ENCODE peak calls at places on chromosomes 12 and 14, in nine cellular contexts. D is dorsolateral prefrontal cortex, J is uterus, P is stomach, W is heart right ventricle, S is HFF-Myc, B is H9, Y is OCI-LY7, O is H1. K is an unnamed sample.
A peak's percentile ranks its signal among the peaks of the same experiment; 100 is the strongest.

GRCh38 chr12:52250048-52250990 is 17.3 kb downstream of the KRT7 start:
- DNase-seq in D (peak; percentile 39), J (no peak), P (no peak), W (no peak), S (no peak), B (peak; percentile 76), Y (no peak), O (no peak), K (no peak)

GRCh38 chr12:119375619-119376018 is 41.1 kb downstream of the CCDC60 start:
- DNase-seq in D (no peak), J (no peak), P (no peak), W (no peak), S (no peak), B (no peak), Y (no peak), O (no peak), K (no peak)

GRCh38 chr12:84689638-84690037 is 223.0 kb downstream of the SLC6A15 start:
- DNase-seq in D (no peak), J (no peak), P (no peak), W (no peak), S (no peak), B (peak; percentile 50), Y (no peak), O (no peak), K (no peak)

GRCh38 chr14:32339188-32339587 is 10.1 kb downstream of the AKAP6 start:
- DNase-seq in D (no peak), J (no peak), P (no peak), W (no peak), S (no peak), B (no peak), Y (no peak), O (no peak), K (no peak)

GRCh38 chr12:108301346-108301745 is 37.8 kb downstream of the CMKLR1 start:
- DNase-seq in D (no peak), J (no peak), P (no peak), W (no peak), S (no peak), B (no peak), Y (no peak), O (no peak), K (no peak)

GRCh38 chr12:108583971-108584370 is 13.9 kb downstream of the TMEM119 start:
- DNase-seq in D (no peak), J (no peak), P (no peak), W (no peak), S (no peak), B (no peak), Y (no peak), O (no peak), K (no peak)

GRCh38 chr12:80829767-80830166 is 108.0 kb downstream of the LIN7A start:
- DNase-seq in D (no peak), J (no peak), P (no peak), W (no peak), S (no peak), B (no peak), Y (no peak), O (no peak), K (no peak)

GRCh38 chr14:65301862-65302539 is 110.5 kb upstream of the FUT8 start:
- DNase-seq in D (no peak), J (no peak), P (peak; percentile 68), W (no peak), S (no peak), B (no peak), Y (peak; percentile 90), O (no peak), K (no peak)

GRCh38 chr14:52829527-52829926 is 38.1 kb upstream of the GNPNAT1 start:
- DNase-seq in D (no peak), J (no peak), P (no peak), W (no peak), S (no peak), B (no peak), Y (no peak), O (no peak), K (no peak)

GRCh38 chr14:70698288-70698687 is 56.6 kb downstream of the TTC9 start:
- DNase-seq in D (no peak), J (no peak), P (peak; percentile 74), W (no peak), S (no peak), B (no peak), Y (no peak), O (no peak), K (peak; percentile 43)

GRCh38 chr14:59836116-59836515 is 34.5 kb downstream of the RTN1 start:
- DNase-seq in D (no peak), J (no peak), P (no peak), W (no peak), S (no peak), B (no peak), Y (no peak), O (no peak), K (no peak)

GRCh38 chr12:98399532-98399931 is 115.9 kb upstream of the TMPO start:
- DNase-seq in D (peak; percentile 49), J (no peak), P (no peak), W (no peak), S (peak; percentile 39), B (peak; percentile 76), Y (peak; percentile 45), O (peak; percentile 36), K (no peak)

GRCh38 chr14:31902002-31902401 is 175.1 kb upstream of the ARHGAP5 start:
- DNase-seq in D (no peak), J (no peak), P (peak; percentile 42), W (no peak), S (no peak), B (no peak), Y (no peak), O (no peak), K (no peak)

GRCh38 chr14:99748529-99748928 is 44.7 kb upstream of the EML1 start:
- DNase-seq in D (no peak), J (no peak), P (no peak), W (no peak), S (no peak), B (no peak), Y (no peak), O (no peak), K (no peak)

GRCh38 chr14:99750746-99751450 is 42.3 kb upstream of the EML1 start:
- DNase-seq in D (no peak), J (no peak), P (no peak), W (no peak), S (no peak), B (no peak), Y (no peak), O (no peak), K (no peak)

GRCh38 chr14:99749763-99750715 is 43.2 kb upstream of the EML1 start:
- DNase-seq in D (no peak), J (no peak), P (no peak), W (peak; percentile 52), S (no peak), B (no peak), Y (no peak), O (no peak), K (no peak)

GRCh38 chr14:99747582-99748330 is 45.5 kb upstream of the EML1 start:
- DNase-seq in D (no peak), J (no peak), P (no peak), W (no peak), S (no peak), B (no peak), Y (no peak), O (no peak), K (no peak)

DNA sequence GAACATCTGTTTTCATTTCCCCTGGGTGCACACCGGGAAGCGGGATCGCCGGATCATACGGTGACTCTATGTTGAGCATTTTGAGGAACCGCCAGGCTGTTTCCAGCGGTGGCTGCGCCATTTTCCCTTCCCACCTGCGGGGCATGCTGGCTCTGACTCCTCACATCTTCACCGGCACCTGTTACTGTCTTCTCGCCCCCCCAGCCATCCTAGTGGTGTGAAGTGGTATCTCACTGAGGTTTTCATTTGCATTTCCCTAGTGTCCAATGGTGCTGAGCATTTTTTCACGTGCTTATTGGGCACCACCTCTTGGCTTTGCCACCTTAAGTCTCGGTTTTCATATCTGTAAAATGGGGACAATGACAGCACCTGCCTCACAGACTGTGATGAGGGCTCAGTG is 44.1 kb upstream of the EML1 start:
- DNase-seq in D (no peak), J (no peak), P (no peak), W (no peak), S (no peak), B (no peak), Y (no peak), O (no peak), K (no peak)
- TF ChIP-seq CTCF in D (no peak), J (no peak), P (no peak), W (no peak), S (peak; percentile 13), B (peak; percentile 56), Y (peak; percentile 40), O (peak; percentile 61), K (peak; percentile 4)

GRCh38 chr12:57240926-57241555 is 9.9 kb downstream of the STAC3 start:
- DNase-seq in D (peak; percentile 53), J (no peak), P (no peak), W (no peak), S (no peak), B (peak; percentile 82), Y (peak; percentile 64), O (no peak), K (peak; percentile 28)
- TF ChIP-seq CTCF in D (no peak), J (no peak), P (no peak), W (no peak), S (no peak), B (no peak), Y (no peak), O (no peak), K (no peak)

DNA sequence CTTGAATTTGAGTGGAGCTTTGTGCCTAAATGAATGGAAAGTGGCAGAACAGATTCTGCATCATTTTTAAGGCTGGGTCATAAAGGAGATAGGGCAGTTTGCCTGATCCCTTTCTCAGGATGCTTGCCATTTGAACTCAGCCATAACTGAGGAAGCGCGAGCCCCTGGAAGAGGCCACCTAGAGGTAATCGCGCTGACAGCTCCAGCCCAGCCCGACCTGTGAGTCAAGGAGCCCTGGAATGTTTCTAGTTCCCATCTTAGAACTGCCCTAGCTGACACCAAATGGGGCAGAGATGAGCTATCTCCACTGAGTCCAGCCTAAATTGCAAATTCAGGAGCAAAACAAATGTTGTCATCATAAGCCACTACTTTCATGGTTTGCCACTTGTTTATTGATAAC is 229.3 kb upstream of the TMTC1 start:
- DNase-seq in D (no peak), J (no peak), P (no peak), W (no peak), S (no peak), B (peak; percentile 72), Y (no peak), O (peak; percentile 7), K (no peak)
- TF ChIP-seq CTCF in D (no peak), J (no peak), P (no peak), W (no peak), S (no peak), B (peak; percentile 53), Y (no peak), O (peak; percentile 45), K (no peak)

DNA sequence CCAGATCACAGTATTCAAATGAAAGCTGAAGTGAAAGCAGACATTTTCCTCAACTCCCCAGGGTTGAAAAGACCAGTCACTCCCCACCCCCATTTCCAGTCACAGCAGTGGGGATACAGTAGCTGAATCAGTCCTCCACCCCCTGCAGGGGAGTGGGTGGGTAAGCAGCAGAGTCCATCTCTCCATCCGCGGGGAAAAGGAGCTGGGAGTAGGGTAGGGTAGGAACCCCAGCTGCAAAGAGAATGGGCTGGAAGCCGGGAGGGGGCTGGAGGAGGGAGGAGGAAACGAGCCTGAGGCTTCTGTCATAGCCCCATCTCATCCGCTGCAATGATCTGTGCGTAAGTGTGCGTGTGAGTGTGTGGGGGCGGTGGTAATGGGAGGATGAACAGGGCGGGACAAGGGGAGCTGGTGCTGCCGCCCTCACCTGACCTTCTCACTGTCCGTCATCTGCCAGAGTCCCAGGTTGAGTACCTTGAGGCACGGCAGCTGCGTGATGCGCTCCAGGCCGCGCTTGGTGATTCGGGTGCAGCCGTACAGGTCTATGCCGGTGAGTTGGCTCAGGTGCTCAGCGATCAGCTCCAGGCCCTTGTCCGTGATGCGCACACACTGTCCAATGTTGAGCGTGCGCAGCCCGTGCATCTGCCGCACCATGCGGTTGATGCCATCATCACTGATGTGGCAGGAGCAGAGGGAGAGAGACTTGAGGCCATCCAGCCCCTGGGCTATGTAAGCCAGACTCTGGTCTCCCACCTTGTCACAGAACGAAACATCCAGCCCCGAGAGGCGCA is 1.7 kb downstream of the FBXL14 start:
- DNase-seq in D (peak; percentile 56), J (no peak), P (no peak), W (peak; percentile 31), S (no peak), B (peak; percentile 62), Y (peak; percentile 77), O (no peak), K (peak; percentile 65)
- TF ChIP-seq CTCF in D (no peak), J (no peak), P (no peak), W (no peak), S (no peak), B (peak; percentile 11), Y (peak; percentile 19), O (no peak), K (no peak)